ENCODE peak calls at places on chromosomes 4 and X, in six cellular contexts. One of them, this sample, is unnamed.

GRCh38 chr4:151620066-151620465 is 140.7 kb downstream of the GATB start:
- DNase-seq in HCT116: no peak
- DNase-seq in SK-N-SH: no peak
- DNase-seq in GM12878: no peak
- DNase-seq in K562: no peak
- DNase-seq in HepG2: no peak
- DNase-seq in this sample: no peak

GRCh38 chr4:161581262-161581661 is 582.5 kb downstream of the FSTL5 start:
- DNase-seq in HCT116: no peak
- DNase-seq in SK-N-SH: no peak
- DNase-seq in GM12878: peak
- DNase-seq in K562: no peak
- DNase-seq in HepG2: no peak
- DNase-seq in this sample: no peak

GRCh38 chr4:56186808-56187523 is 200.3 kb downstream of the AASDH start:
- DNase-seq in HCT116: no peak
- DNase-seq in SK-N-SH: no peak
- DNase-seq in GM12878: no peak
- DNase-seq in K562: no peak
- DNase-seq in HepG2: no peak
- DNase-seq in this sample: no peak

GRCh38 chr4:104577405-104577804 is 82.7 kb upstream of the CXXC4 start:
- DNase-seq in HCT116: no peak
- DNase-seq in SK-N-SH: no peak
- DNase-seq in GM12878: no peak
- DNase-seq in K562: no peak
- DNase-seq in HepG2: no peak
- DNase-seq in this sample: no peak

GRCh38 chrX:15947648-15948317 is 93.2 kb upstream of the AP1S2 start:
- DNase-seq in HCT116: no peak
- DNase-seq in SK-N-SH: no peak
- DNase-seq in GM12878: no peak
- DNase-seq in K562: peak
- DNase-seq in HepG2: no peak
- DNase-seq in this sample: no peak

GRCh38 chrX:9456250-9457074 is 8.4 kb upstream of the TBL1X start:
- DNase-seq in HCT116: no peak
- DNase-seq in SK-N-SH: no peak
- DNase-seq in GM12878: no peak
- DNase-seq in K562: no peak
- DNase-seq in HepG2: peak
- DNase-seq in this sample: no peak

GRCh38 chrX:49880668-49881067 is 1.4 kb downstream of the USP27X start:
- DNase-seq in HCT116: no peak
- DNase-seq in SK-N-SH: no peak
- DNase-seq in GM12878: no peak
- DNase-seq in K562: no peak
- DNase-seq in HepG2: no peak
- DNase-seq in this sample: no peak

GRCh38 chr4:20337261-20337664 is 85.6 kb downstream of the SLIT2 start:
- DNase-seq in HCT116: no peak
- DNase-seq in SK-N-SH: no peak
- DNase-seq in GM12878: no peak
- DNase-seq in K562: no peak
- DNase-seq in HepG2: no peak
- DNase-seq in this sample: no peak

GRCh38 chr4:141761926-141762325 is 125.5 kb downstream of the IL15 start:
- DNase-seq in HCT116: no peak
- DNase-seq in SK-N-SH: no peak
- DNase-seq in GM12878: no peak
- DNase-seq in K562: no peak
- DNase-seq in HepG2: no peak
- DNase-seq in this sample: no peak

GRCh38 chr4:17932041-17932440 is 89.5 kb downstream of the LCORL start:
- DNase-seq in HCT116: no peak
- DNase-seq in SK-N-SH: no peak
- DNase-seq in GM12878: no peak
- DNase-seq in K562: no peak
- DNase-seq in HepG2: no peak
- DNase-seq in this sample: no peak

GRCh38 chr4:16056681-16057400 is 27.0 kb downstream of the PROM1 start:
- DNase-seq in HCT116: no peak
- DNase-seq in SK-N-SH: peak
- DNase-seq in GM12878: no peak
- DNase-seq in K562: no peak
- DNase-seq in HepG2: no peak
- DNase-seq in this sample: peak

GRCh38 chr4:75557696-75558095 is 1.8 kb downstream of the ODAPH start:
- DNase-seq in HCT116: no peak
- DNase-seq in SK-N-SH: no peak
- DNase-seq in GM12878: no peak
- DNase-seq in K562: no peak
- DNase-seq in HepG2: no peak
- DNase-seq in this sample: no peak

DNA sequence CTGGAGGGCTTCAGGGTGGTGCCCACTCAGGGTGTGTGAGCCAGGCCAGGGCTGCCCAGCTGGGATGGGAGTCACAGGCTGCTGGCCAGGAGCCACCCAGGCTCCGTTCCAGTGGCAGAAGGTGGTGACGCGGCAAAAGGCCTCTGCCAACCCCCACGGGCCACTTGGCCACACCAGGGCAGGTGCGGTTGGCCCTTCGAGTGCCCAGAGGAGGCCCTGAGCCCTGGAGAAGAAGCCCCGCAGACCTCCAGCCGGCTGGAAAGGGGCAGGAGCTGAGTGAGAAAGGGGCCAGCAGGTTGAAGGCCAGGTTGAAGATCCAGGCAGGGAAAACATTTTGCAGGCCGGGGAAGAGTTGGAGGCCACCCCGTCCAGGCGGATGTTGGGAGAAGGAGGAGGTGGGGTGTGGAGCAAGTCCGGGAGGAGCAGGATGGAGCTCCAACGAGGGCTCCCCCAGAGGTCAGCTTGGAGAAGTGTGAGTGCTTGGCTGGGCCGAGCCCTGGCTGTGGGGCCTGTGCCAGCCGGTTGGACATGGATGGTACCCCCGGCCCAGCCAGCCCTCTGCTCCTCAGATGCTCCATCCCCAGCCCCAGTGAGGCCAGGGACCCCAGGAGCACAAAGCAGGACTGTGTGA is 2.8 kb upstream of the CPLX1 start:
- DNase-seq in HCT116: no peak
- DNase-seq in SK-N-SH: peak
- DNase-seq in GM12878: no peak
- DNase-seq in K562: no peak
- DNase-seq in HepG2: peak
- DNase-seq in this sample: no peak
- TF ChIP-seq JUND in HCT116: no peak
- TF ChIP-seq JUND in SK-N-SH: no peak
- TF ChIP-seq JUND in GM12878: no peak
- TF ChIP-seq JUND in K562: no peak
- TF ChIP-seq JUND in HepG2: no peak
- TF ChIP-seq JUND in this sample: no peak

DNA sequence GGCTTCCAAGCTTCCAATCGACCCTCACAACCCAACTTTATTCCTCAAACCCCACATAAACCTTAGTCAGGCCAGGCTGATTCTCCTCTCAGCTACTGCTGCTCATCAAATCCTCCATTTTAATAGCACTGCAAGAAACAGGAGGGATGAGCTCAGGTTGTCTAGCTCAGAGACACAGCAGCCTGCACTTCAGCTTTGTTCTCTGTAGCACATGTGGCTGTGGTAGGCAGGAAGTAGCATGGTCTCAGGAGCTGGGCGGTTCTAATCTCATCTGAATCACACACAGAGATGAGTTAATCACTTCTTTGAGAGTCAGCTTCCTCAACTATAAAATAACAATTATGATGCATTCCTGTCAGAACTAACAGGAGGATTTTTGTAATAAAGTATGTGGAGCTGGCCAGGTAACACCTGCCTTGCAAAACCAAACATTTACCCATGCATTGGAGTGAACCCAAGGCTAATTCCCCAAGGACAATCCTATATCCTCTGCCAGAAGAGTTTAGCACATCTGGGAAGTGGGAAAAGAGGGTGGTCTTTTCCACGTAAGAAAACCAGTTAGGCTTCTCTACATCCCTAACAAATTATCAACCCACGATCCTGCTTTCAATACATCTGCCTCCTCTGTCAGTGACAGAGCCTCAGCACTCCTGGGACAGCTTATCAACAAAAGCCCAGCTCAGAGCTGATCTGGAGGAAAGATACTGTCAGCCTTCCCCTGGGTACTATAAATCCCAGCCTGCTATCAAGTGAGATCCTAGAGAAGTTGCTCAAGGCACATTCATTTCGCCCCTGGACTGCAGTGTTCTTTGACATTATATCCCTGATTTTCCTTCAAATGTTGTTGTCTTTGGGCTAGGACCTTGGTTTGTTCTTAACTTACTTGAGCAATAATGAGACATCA is 32.8 kb downstream of the ELOVL6 start:
- DNase-seq in HCT116: peak
- DNase-seq in SK-N-SH: peak
- DNase-seq in GM12878: no peak
- DNase-seq in K562: peak
- DNase-seq in HepG2: no peak
- DNase-seq in this sample: no peak
- TF ChIP-seq JUND in HCT116: no peak
- TF ChIP-seq JUND in SK-N-SH: peak
- TF ChIP-seq JUND in GM12878: no peak
- TF ChIP-seq JUND in K562: no peak
- TF ChIP-seq JUND in HepG2: no peak
- TF ChIP-seq JUND in this sample: no peak

DNA sequence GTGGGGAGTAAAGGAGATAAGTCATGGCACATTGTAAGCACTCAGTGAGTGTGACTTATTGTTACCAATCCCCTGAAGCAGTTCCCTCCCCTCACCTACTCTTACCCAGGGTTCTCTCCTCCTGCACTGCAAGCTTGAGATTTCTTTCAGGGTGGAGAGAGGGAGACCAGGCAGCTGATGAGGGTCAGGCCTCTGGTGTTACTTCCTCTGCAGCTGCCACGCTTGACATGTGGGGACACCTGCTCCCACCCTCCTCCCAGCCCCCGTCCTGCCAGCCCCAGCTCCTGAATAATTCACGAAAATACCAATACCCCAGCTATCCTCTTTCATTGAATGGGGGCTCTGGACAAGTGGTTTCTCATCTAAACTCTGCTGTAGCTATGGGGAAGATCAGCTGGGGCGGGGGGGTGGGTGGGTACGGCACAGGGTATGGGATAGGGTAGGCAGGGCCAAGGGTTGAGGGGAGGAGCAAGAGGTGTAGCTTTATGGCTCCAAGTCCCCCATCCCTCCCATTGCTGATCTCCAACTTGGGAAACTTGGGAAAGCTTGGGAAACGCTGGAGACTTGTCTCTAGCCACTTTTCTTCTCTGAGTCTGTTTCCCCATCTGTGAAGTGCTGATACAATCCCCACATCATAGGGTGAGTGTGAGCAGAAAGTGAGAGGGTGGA is 148.5 kb upstream of the PJA1 start:
- DNase-seq in HCT116: no peak
- DNase-seq in SK-N-SH: peak
- DNase-seq in GM12878: no peak
- DNase-seq in K562: no peak
- DNase-seq in HepG2: no peak
- DNase-seq in this sample: no peak
- TF ChIP-seq JUND in HCT116: no peak
- TF ChIP-seq JUND in SK-N-SH: no peak
- TF ChIP-seq JUND in GM12878: no peak
- TF ChIP-seq JUND in K562: no peak
- TF ChIP-seq JUND in HepG2: no peak
- TF ChIP-seq JUND in this sample: no peak

DNA sequence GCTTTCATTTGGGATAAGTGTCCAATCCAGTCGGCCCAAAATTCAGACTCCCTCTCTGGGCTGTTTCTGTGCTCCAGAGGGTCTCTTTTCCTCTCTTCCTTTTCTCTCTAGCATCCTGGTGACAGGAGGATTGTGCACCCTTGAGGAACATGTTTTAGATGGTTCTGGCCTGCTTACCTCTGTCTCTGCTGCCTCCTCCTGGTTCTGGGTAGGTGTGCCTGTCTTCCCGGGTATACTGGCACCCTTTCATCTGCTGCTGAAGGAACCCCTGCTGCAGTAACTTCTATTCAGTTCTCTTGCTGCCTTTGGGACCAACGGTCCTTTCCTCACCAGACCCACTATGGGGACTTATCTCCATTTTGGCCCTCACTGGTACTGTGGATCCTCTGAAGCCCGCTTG is 53.2 kb downstream of the HMGB2 start:
- DNase-seq in HCT116: no peak
- DNase-seq in SK-N-SH: no peak
- DNase-seq in GM12878: no peak
- DNase-seq in K562: no peak
- DNase-seq in HepG2: no peak
- DNase-seq in this sample: no peak
- TF ChIP-seq JUND in HCT116: no peak
- TF ChIP-seq JUND in SK-N-SH: no peak
- TF ChIP-seq JUND in GM12878: no peak
- TF ChIP-seq JUND in K562: no peak
- TF ChIP-seq JUND in HepG2: no peak
- TF ChIP-seq JUND in this sample: no peak

GRCh38 chrX:115330498-115331138 is 41.1 kb downstream of the LUZP4 start:
- DNase-seq in HCT116: peak
- DNase-seq in SK-N-SH: peak
- DNase-seq in GM12878: peak
- DNase-seq in K562: peak
- DNase-seq in HepG2: peak
- DNase-seq in this sample: no peak
- TF ChIP-seq JUND in HCT116: no peak
- TF ChIP-seq JUND in SK-N-SH: no peak
- TF ChIP-seq JUND in GM12878: no peak
- TF ChIP-seq JUND in K562: no peak
- TF ChIP-seq JUND in HepG2: no peak
- TF ChIP-seq JUND in this sample: no peak

GRCh38 chr4:8186883-8187282 is 12.2 kb upstream of the SH3TC1 start:
- DNase-seq in HCT116: no peak
- DNase-seq in SK-N-SH: no peak
- DNase-seq in GM12878: no peak
- DNase-seq in K562: no peak
- DNase-seq in HepG2: no peak
- DNase-seq in this sample: no peak

GRCh38 chr4:8184061-8184460 is 15.0 kb upstream of the SH3TC1 start:
- DNase-seq in HCT116: no peak
- DNase-seq in SK-N-SH: no peak
- DNase-seq in GM12878: no peak
- DNase-seq in K562: no peak
- DNase-seq in HepG2: no peak
- DNase-seq in this sample: no peak

GRCh38 chr4:8185280-8185679 is 13.8 kb upstream of the SH3TC1 start:
- DNase-seq in HCT116: no peak
- DNase-seq in SK-N-SH: no peak
- DNase-seq in GM12878: no peak
- DNase-seq in K562: no peak
- DNase-seq in HepG2: no peak
- DNase-seq in this sample: no peak

GRCh38 chr4:8188085-8188484 is 11.0 kb upstream of the SH3TC1 start:
- DNase-seq in HCT116: no peak
- DNase-seq in SK-N-SH: peak
- DNase-seq in GM12878: no peak
- DNase-seq in K562: no peak
- DNase-seq in HepG2: no peak
- DNase-seq in this sample: no peak

GRCh38 chr4:8185930-8186329 is 13.2 kb upstream of the SH3TC1 start:
- DNase-seq in HCT116: no peak
- DNase-seq in SK-N-SH: peak
- DNase-seq in GM12878: no peak
- DNase-seq in K562: no peak
- DNase-seq in HepG2: no peak
- DNase-seq in this sample: no peak
- TF ChIP-seq JUND in HCT116: no peak
- TF ChIP-seq JUND in SK-N-SH: no peak
- TF ChIP-seq JUND in GM12878: no peak
- TF ChIP-seq JUND in K562: no peak
- TF ChIP-seq JUND in HepG2: no peak
- TF ChIP-seq JUND in this sample: no peak

This sample was measured in T47D.